ENCODE peak calls at places on chromosomes 7 and 10, in four cellular contexts. J is PC-9, K is IMR-90, D is RWPE2. E is an unnamed sample. For H3K36me3, the result is how much of the 10 kb centered on the place peaks cover.

GRCh38 chr7:36190447-36191291 is 37.6 kb downstream of the EEPD1 start:
- DNase-seq in D (no peak), J (no peak), K (peak), E (no peak)

GRCh38 chr7:27650283-27650682 is 12.4 kb downstream of the HIBADH start:
- DNase-seq in D (no peak), J (no peak), K (no peak), E (no peak)

GRCh38 chr7:97982647-97983046 is 7.3 kb downstream of the OCM2 start:
- DNase-seq in J (peak), D (no peak), K (no peak), E (no peak)

GRCh38 chr10:18658301-18658991 is 785 bp upstream of the ARL5B start:
- DNase-seq in J (no peak), K (peak), D (no peak), E (no peak)

GRCh38 chr7:157855016-157855415 is 518.2 kb downstream of the DNAJB6 start:
- DNase-seq in K (no peak), J (no peak), D (no peak), E (no peak)

GRCh38 chr10:57849726-57850357 is 417.9 kb downstream of the IPMK start:
- DNase-seq in K (peak), D (no peak), J (no peak), E (no peak)

GRCh38 chr7:34168013-34168412 is 262.7 kb downstream of the BMPER start:
- DNase-seq in K (no peak), J (no peak), D (no peak), E (no peak)

GRCh38 chr10:109374215-109374614 is 549.1 kb downstream of the XPNPEP1 start:
- DNase-seq in J (peak), D (no peak), K (peak), E (peak)

GRCh38 chr10:71001470-71001869 is 113.1 kb upstream of the PCBD1 start:
- DNase-seq in D (no peak), J (no peak), K (no peak), E (no peak)

DNA sequence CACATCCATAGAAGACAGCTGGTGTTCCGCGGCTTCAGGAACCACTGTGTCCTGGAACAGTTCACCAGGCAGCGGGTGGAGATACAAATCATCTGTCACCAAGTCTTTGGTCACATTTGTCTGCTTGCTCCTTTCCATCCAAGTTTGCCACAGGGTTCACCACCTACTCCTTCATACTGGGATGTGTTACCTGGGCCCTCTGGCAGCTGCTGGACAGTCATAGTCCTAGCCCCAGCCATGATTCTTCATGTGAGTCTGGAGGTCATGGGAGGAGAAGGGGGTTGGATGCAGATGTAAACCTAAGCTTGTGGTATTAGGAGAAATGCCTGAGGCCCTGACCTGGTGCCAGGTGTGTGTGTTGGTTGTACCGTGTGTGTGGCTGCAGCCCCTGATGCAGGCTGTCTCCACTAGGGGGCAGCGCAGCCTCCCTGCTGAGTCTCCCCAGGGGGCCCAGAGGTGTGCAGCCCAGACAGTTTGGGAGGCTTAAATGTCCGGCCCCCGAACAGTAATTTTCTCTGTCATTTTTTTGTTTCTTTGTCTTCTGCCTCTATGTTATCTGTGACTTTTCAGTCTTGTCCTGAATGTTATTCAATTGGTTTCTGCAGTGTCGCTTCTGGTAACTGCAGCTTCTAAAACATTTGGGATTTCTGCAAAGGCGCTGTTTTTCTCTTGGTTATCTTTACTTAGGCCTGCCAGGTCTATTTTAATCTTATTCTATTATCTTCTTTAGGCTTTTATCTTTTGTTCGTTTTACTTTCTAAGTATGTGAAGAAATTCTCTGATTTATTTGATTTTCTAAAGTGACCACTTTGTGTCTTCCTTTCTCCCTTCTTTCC is 14.8 kb downstream of the NPS start:
- DNase-seq in J (no peak), D (no peak), K (no peak), E (no peak)
- TF ChIP-seq CTCF in J (peak), D (peak), K (no peak), E (peak)

GRCh38 chr10:31978158-31978483 is 49.5 kb upstream of the ARHGAP12 start:
- DNase-seq in D (no peak), K (no peak), J (no peak), E (no peak)

GRCh38 chr10:31975157-31975765 is 46.6 kb upstream of the ARHGAP12 start:
- DNase-seq in J (no peak), D (no peak), K (no peak), E (no peak)

GRCh38 chr10:31972519-31973041 is 43.9 kb upstream of the ARHGAP12 start:
- DNase-seq in K (no peak), J (no peak), D (no peak), E (no peak)

GRCh38 chr10:31980471-31980870 is 51.8 kb upstream of the ARHGAP12 start:
- DNase-seq in D (no peak), K (no peak), J (no peak), E (no peak)

DNA sequence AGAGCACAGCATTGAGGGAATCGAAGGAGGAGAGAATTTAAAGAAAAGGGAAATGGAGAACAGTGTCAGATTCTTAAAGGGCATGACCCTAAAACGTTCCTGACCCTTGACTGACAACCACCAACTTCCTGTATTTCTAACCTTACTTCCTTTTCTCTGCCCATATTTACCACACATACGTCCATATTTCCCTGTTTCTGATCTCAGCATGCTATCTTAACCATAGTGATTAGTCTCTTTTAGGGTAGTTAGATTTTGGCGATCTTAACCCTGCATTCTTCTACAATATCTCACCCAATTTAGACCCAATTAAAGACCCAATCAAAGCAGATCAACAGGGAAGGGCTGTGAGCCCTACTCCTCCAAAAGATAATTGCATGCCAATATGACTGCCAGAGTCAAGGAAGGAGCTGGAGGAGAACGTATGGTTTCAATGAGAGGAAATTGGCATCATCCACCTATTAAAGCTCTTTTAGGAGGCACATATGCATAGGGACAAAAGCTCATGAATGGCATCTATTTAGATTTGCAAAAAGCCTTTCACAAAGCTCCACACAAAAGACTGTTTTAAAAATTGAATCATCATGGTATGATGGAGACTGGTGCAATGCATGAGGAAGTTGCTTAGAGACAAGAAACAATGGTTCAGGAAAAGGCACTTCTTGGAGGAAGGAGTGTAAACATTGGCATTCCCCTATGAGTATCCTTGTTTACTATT is 49.0 kb upstream of the ARHGAP12 start:
- DNase-seq in D (no peak), J (peak), K (peak), E (peak)
- H3K4me3 ChIP-seq in D (no peak), J (no peak), K (no peak), E (no peak)

GRCh38 chr10:93198401-93199175 is 124.9 kb downstream of the CYP26A1 start:
- DNase-seq in D (no peak), J (no peak), K (peak), E (no peak)
- H3K36me3 ChIP-seq in D (under half), J (under half), K (under half), E (under half)

GRCh38 chr10:52746169-52746568 is 26.4 kb downstream of the MBL2 start:
- DNase-seq in D (no peak), K (no peak), J (no peak), E (no peak)
- TF ChIP-seq CTCF in D (no peak), K (no peak), J (no peak), E (no peak)

DNA sequence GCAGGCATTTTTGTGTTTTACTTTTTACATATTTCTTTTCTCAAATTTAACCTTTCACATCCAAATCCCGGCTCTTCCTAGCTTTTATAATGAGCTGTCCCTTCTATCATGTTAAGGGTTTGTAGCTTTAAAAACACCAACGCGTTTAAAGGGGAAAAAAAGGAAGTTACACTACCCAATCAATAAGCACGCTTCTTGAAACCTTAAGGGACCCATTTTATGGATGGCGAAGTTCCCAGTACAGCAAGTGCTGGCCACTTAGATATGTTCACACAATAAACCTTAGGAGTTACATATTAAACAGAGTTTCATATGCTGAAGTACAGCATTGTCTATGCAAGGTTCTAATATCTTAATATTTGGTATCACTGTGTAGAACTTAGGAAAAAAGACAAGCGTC is 1.8 kb downstream of the GNG11 start:
- DNase-seq in K (no peak), J (no peak), D (no peak), E (no peak)
- H3K4me3 ChIP-seq in K (peak), J (no peak), D (no peak), E (peak)

GRCh38 chr7:152162287-152162686 is 136.8 kb downstream of the GALNT11 start:
- DNase-seq in D (no peak), J (no peak), K (no peak), E (no peak)

DNA sequence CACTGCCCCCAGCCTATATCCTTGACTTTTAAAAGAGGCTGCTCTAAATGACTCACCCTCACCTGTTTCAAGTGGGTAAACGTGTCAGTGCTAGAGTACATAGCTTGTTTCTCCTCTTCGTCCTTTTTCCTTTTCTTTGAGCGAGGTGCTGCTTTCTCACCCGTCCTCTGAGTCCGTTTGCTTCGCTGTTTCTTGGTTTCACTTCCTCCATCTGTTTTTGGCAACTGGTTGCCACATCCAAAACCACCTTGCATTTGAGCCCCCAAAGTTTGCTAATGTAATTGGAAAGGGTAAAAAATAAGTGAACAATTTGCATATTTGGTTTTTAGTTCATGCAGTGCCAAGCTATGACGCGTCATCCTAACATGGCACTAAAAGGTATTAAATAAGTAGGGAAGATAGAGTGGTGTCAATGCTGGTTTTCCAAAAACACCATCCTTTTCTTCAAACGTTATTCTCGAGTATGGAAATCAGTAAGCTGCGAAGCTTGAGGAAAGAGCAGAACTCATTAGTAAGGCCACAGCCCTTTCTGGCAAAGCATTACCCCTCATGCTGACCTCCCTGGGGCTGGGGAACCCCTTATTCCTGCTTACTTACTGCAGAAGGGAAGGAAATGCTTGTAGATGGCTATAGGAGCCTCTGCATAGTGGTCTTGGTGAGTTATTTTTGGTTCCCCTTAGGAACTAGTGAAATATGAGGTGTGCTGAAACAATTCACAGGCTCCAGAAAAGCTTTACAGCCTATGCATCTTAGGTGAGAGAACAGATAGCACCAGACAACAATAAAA is 133.5 kb downstream of the GALNT11 start:
- DNase-seq in D (no peak), K (no peak), J (no peak), E (no peak)
- H3K36me3 ChIP-seq in D (half or more), K (half or more), J (under half), E (under half)

DNA sequence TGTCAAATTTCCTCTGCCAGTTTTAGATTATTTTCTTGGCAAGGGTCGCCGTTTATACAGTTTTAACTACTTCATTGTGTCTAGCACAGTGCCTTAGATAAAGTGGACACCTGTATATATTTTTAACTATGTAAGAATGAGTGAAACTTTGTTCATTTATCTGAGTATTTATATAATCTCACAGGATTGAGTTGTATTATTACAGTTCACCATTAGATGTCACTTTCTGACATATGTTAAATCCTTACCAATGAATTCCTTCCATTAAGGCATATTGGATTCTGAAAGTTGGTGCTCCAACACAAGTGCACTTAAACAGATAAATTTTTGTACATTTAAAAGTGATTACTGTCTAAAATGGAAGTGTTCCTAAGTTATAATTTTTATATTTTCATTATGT is 43.0 kb downstream of the ZMYND11 start:
- DNase-seq in J (no peak), D (no peak), K (peak), E (peak)
- TF ChIP-seq CTCF in J (peak), D (peak), K (peak), E (no peak)

E was measured in kidney epithelial cell.